ENCODE peak calls at places on chromosomes 2 and 18, in nine cellular contexts. Z is SJSA1, O is kidney, G is iPS DF 6.9, Y is brain microvascular endothelial cell, Q is GM12878, S is OCI-LY7, U is colonic mucosa, W is ovary. F is an unnamed sample.
A peak's percentile ranks its signal among the peaks of the same experiment; 100 is the strongest.

GRCh38 chr2:231306791-231307440 is 88.6 kb upstream of the B3GNT7 start:
- DNase-seq in G (no peak), O (no peak), U (peak; percentile 58), Q (no peak), W (no peak), S (no peak), Y (no peak), Z (no peak), F (no peak)

GRCh38 chr2:223696719-223697118 is 94.6 kb upstream of the SCG2 start:
- DNase-seq in U (no peak), G (no peak), Q (no peak), O (no peak), Y (no peak), S (no peak), Z (peak; percentile 7), W (no peak), F (no peak)

GRCh38 chr2:141714486-141714885 is 416.3 kb downstream of the LRP1B start:
- DNase-seq in Q (no peak), U (no peak), Y (no peak), W (no peak), S (no peak), Z (no peak), O (no peak), G (no peak), F (no peak)

GRCh38 chr2:196499686-196500085 is 139.8 kb upstream of the CCDC150 start:
- DNase-seq in Q (no peak), O (no peak), S (no peak), Y (no peak), U (no peak), G (no peak), Z (no peak), W (no peak), F (no peak)

GRCh38 chr18:54787616-54788015 is 40.7 kb upstream of the RAB27B start:
- DNase-seq in Z (no peak), G (no peak), O (no peak), W (no peak), Q (no peak), U (no peak), S (no peak), Y (no peak), F (no peak)

GRCh38 chr2:85972355-85972754 is 83.6 kb upstream of the ST3GAL5 start:
- DNase-seq in W (no peak), Q (no peak), S (no peak), U (no peak), Z (no peak), O (no peak), G (no peak), Y (no peak), F (no peak)

GRCh38 chr2:137983581-137983980 is 19.3 kb downstream of the HNMT start:
- DNase-seq in G (no peak), U (no peak), O (no peak), S (no peak), Z (no peak), Y (no peak), W (no peak), Q (no peak), F (no peak)

GRCh38 chr2:70639841-70640448 is 86.3 kb upstream of the TGFA start:
- DNase-seq in G (no peak), O (no peak), Z (no peak), U (no peak), Q (no peak), W (no peak), S (no peak), Y (no peak), F (no peak)

DNA sequence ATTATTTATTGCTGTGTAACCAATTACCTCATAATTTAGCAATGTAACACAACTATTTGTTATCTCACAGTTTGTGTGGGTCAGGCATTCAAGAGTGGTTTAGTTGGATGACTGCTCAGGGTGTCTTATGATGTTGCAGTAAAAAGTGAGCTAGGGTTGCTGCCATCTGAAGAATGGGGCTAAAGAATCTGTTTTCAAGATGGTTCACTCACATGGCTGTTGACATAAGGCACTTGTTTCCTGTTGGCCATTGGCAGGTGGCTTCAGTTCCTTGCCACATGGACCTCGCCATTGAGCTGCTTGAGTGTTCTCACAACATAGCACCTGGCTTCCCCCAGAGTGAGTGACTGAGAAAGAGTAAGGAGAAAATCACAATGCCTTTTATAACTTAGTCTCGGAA is 123.2 kb downstream of the TMEM17 start:
- DNase-seq in Y (peak; percentile 62), Q (no peak), S (peak; percentile 78), U (no peak), G (no peak), Z (no peak), O (no peak), W (no peak), F (no peak)
- H3K27ac ChIP-seq in Y (no peak overlapping the region), Q (peak overlapping the region; percentile 1), S (no peak overlapping the region), U (no peak overlapping the region), G (no peak overlapping the region), Z (no peak overlapping the region), O (peak overlapping the region; percentile 23), W (no peak overlapping the region), F (no peak overlapping the region)

DNA sequence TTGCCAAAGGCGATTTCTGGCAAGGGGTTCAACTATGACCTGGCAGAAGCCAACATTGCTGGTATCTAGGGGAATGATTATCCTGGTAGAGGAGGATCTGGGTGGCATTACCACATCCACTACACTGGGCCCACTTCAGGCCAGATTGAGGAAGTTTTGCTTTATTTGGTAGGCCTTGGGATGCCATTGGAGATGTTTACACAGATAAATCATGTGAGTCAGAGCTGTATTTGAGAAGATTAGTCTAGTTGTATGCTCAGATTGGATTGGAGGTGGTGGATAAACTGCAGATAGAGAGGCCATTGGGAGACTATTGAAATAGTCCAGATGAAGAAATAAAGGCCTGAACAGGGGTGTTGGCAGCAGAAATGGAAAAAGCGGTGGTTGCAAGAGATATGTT is 81.6 kb downstream of the EFEMP1 start:
- DNase-seq in G (no peak), Q (no peak), O (no peak), W (no peak), Z (peak; percentile 53), Y (no peak), U (no peak), S (no peak), F (no peak)
- H3K27ac ChIP-seq in G (no peak overlapping the region), Q (no peak overlapping the region), O (no peak overlapping the region), W (no peak overlapping the region), Z (peak overlapping the region; percentile 92), Y (no peak overlapping the region), U (no peak overlapping the region), S (no peak overlapping the region), F (no peak overlapping the region)

DNA sequence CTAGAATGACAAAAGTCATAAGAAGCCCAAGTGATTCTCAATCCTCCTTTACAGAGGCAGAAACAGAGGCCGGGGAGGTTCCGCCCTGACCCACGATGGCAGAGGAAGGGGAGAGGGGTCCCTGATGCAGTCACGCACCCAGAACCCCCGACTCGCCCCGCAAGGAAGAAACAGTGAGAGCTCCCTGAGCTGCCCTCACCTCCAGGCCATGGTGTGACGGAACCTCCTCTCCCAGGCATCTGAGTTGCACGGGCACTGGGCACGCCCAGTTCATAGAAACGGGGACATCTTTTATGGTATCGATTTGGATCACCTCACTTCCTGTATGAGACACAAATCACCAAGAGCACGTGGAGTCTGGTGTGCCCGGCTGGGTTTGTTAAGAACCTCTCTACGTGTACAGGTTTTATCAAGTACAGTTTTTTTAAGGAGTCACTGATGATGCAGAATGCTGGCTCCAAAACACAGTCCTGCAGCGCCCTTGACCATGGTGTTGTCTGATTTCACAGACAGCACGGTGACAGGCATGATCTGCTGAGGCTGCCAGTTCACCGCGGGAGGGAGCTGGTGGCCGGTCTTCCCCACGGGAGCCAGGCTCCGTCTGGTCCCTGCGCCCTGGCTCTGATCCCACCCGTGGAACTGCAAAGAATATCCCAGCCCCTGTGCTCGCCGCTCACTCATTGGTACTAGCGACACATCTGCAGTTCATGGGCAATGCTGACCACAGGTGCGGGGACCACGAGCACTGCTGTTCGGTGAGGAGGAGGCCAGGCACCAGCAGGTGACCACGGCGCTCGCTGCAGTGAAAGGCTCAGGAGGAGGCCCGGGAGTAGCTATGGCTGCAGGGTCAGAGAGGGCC is 35.6 kb downstream of the PXDN start:
- DNase-seq in G (no peak), Y (no peak), S (no peak), O (no peak), W (no peak), U (no peak), Z (no peak), Q (no peak), F (no peak)
- H3K27ac ChIP-seq in G (no peak overlapping the region), Y (no peak overlapping the region), S (no peak overlapping the region), O (no peak overlapping the region), W (no peak overlapping the region), U (peak overlapping the region; percentile 1), Z (peak overlapping the region; percentile 45), Q (no peak overlapping the region), F (no peak overlapping the region)

DNA sequence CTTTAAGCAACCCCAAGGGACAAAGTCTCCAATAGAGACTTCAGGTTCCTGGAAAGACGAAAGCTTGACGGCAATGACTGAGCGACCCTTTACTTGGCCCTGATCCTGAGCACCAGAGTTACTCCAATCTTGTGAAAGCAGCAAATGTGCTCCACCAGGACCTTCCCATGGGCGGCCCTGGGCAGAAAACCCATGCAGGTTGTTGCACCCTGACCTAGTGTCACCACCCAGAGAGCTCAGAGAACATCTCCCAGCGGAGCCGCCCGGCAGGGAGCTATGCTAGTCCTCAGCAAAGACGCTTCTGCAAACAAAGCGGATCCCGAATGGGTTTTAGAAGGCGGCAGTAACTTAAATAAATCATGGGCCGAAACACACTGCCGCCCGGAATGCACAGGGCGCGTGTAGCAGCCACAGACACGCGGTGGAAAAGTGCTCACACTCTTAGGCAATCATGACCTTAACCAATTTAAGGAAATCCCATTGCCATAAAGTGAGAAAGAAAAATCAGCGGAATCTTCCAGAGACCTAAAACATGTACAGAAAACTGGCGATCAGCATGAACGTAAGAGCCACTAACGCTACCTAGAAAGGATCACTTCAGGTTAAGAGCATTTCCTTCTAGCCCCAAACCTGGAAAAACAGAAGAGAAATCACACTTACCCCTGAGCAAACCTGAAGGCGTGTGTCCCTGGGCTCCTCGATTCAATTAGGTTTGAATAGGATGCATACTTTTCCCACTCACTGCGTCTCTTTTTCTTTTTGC is 490 bp downstream of the COL6A3 start:
- DNase-seq in U (no peak), W (peak; percentile 38), O (no peak), Q (no peak), Y (no peak), Z (peak; percentile 64), S (no peak), G (no peak), F (no peak)
- H3K27ac ChIP-seq in U (peak overlapping the region; percentile 57), W (peak overlapping the region; percentile 88), O (no peak overlapping the region), Q (no peak overlapping the region), Y (peak overlapping the region; percentile 87), Z (peak overlapping the region; percentile 66), S (no peak overlapping the region), G (no peak overlapping the region), F (peak overlapping the region; percentile 93)

GRCh38 chr2:27020337-27020948 is 12.3 kb upstream of the TMEM214 start:
- DNase-seq in Z (no peak), Q (no peak), Y (no peak), S (no peak), U (peak; percentile 81), G (no peak), O (peak; percentile 95), W (peak; percentile 81), F (peak; percentile 62)
- H3K27ac ChIP-seq in Z (no peak overlapping the region), Q (no peak overlapping the region), Y (no peak overlapping the region), S (no peak overlapping the region), U (peak overlapping the region; percentile 69), G (no peak overlapping the region), O (no peak overlapping the region), W (no peak overlapping the region), F (no peak overlapping the region)